ENCODE peak calls at places on chromosomes 1 and 21, in nine cellular contexts. M is foreskin fibroblast; O is uterus; E is thoracic aorta; S is CD4-positive, alpha-beta memory T cell; H is fibroblast of the aortic adventitia; V is sigmoid colon; R is GM06990; I is transverse colon. W is an unnamed sample.

GRCh38 chr21:35420658-35421057 is 371.6 kb upstream of the RUNX1 start:
- DNase-seq in V (no peak), E (no peak), R (no peak), H (no peak), O (no peak), I (no peak), S (no peak), M (no peak), W (no peak)

GRCh38 chr1:22031214-22031962 is 21.1 kb upstream of the CDC42 start:
- DNase-seq in V (peak), O (no peak), R (no peak), S (no peak), E (no peak), M (no peak), H (no peak), I (peak), W (no peak)

GRCh38 chr1:58779837-58780585 is 3.8 kb downstream of the JUN start:
- DNase-seq in I (peak), E (no peak), O (peak), V (peak), S (peak), H (peak), M (peak), R (no peak), W (no peak)

GRCh38 chr1:208243522-208243850 is 698 bp downstream of the PLXNA2 start:
- DNase-seq in E (no peak), S (peak), R (peak), O (no peak), I (no peak), H (no peak), M (no peak), V (no peak), W (no peak)

GRCh38 chr1:68497358-68497698 is 446 bp upstream of the DEPDC1 start:
- DNase-seq in I (no peak), E (no peak), O (no peak), H (no peak), M (no peak), R (no peak), V (no peak), S (no peak), W (no peak)

GRCh38 chr1:175314300-175314699 is 121.7 kb upstream of the KIAA0040 start:
- DNase-seq in S (no peak), H (no peak), O (no peak), M (no peak), R (no peak), V (no peak), E (no peak), I (no peak), W (no peak)

GRCh38 chr1:24551290-24551859 is 4.5 kb upstream of the NCMAP start:
- DNase-seq in E (no peak), S (no peak), H (no peak), I (peak), M (no peak), O (no peak), V (no peak), R (no peak), W (no peak)

GRCh38 chr1:30876451-30877204 is 31.9 kb downstream of the SDC3 start:
- DNase-seq in I (no peak), M (no peak), O (no peak), R (no peak), V (no peak), H (no peak), S (no peak), E (no peak), W (no peak)

GRCh38 chr1:11272544-11272841 is 505 bp upstream of the UBIAD1 start:
- DNase-seq in V (no peak), I (no peak), H (no peak), O (no peak), S (no peak), R (no peak), E (no peak), M (no peak), W (no peak)

GRCh38 chr1:41444246-41444645 is 40.2 kb downstream of the EDN2 start:
- DNase-seq in H (no peak), E (no peak), M (no peak), O (no peak), V (no peak), I (no peak), R (no peak), S (no peak), W (no peak)

GRCh38 chr1:24865587-24865986 is 64.5 kb downstream of the RUNX3 start:
- DNase-seq in H (no peak), V (no peak), M (no peak), E (no peak), O (no peak), S (no peak), I (no peak), R (no peak), W (no peak)

GRCh38 chr21:36288651-36289243 is 31.2 kb upstream of the MORC3 start:
- DNase-seq in E (no peak), O (no peak), R (no peak), M (no peak), I (no peak), S (peak), H (no peak), V (no peak), W (no peak)

GRCh38 chr1:101247404-101248287 is 10.8 kb downstream of the S1PR1 start:
- DNase-seq in I (no peak), R (peak), M (no peak), V (no peak), S (no peak), E (no peak), H (no peak), O (no peak), W (no peak)

GRCh38 chr1:30191154-30191702 is 532.2 kb downstream of the MATN1 start:
- DNase-seq in R (no peak), O (peak), I (peak), S (peak), E (no peak), V (no peak), M (peak), H (peak), W (no peak)

GRCh38 chr1:3187415-3188149 is 118.6 kb downstream of the PRDM16 start:
- DNase-seq in M (no peak), H (no peak), O (no peak), R (no peak), S (no peak), V (no peak), E (no peak), I (no peak), W (no peak)

GRCh38 chr1:3186526-3186921 is 117.5 kb downstream of the PRDM16 start:
- DNase-seq in S (no peak), M (peak), O (peak), H (peak), V (peak), I (peak), E (peak), R (no peak), W (peak)

GRCh38 chr1:3185896-3186525 is 117.0 kb downstream of the PRDM16 start:
- DNase-seq in V (no peak), E (no peak), R (no peak), O (no peak), M (no peak), I (no peak), H (no peak), S (no peak), W (no peak)

GRCh38 chr1:3190256-3191041 is 121.4 kb downstream of the PRDM16 start:
- DNase-seq in O (no peak), I (no peak), M (no peak), H (no peak), E (no peak), R (no peak), V (no peak), S (no peak), W (no peak)

GRCh38 chr1:3188150-3188971 is 119.4 kb downstream of the PRDM16 start:
- DNase-seq in I (no peak), V (no peak), H (no peak), E (no peak), O (no peak), R (no peak), S (no peak), M (no peak), W (no peak)
- H3K4me3 ChIP-seq in I (no peak), V (no peak), H (no peak), E (peak), O (no peak), R (no peak), S (no peak), M (no peak), W (peak)

GRCh38 chr1:151502859-151503509 is 8.2 kb upstream of the CGN start:
- DNase-seq in E (no peak), S (no peak), O (no peak), M (no peak), H (no peak), V (no peak), R (no peak), I (no peak), W (no peak)
- H3K4me3 ChIP-seq in E (no peak), S (no peak), O (no peak), M (no peak), H (no peak), V (no peak), R (no peak), I (no peak), W (no peak)

DNA sequence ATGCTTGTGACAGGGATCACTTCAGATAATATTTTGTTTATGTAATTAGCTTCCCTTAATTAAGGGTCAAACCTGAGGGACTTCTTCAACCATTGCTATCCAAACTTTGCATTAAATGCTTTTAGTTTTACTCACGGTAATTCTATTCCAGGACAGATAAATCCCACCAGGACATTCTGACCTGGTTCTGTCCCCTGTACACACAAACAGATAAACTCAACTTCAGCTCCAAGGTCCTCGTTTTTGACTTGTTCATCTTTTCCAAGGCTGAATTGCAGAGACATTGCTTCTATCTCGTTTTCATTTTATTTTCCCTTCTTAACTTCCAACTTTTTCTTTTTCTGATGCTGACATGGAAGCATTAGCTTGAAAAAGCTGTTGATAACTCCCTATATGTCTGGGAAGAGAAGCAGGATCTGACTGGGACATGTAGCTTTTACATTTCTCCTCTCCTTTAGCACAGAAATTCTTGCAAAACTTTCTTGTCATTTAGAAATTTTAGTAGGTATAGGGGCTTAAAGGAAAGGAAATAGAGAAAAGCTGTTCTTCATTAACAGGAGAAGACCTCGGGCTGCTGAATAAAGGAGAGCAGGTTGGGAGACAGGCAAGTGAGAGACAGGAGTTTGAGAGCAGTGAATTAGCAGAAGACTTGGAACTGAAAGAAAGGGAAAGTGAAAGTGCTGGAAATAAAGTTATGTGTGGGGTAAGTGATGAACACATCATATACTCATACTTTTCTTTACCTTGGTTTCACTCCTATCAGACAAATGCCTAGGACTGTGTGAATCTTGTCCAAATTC is 231.7 kb upstream of the B3GALT2 start:
- DNase-seq in O (no peak), R (no peak), I (no peak), H (peak), S (peak), M (peak), V (no peak), E (no peak), W (no peak)
- H3K4me3 ChIP-seq in O (peak), R (no peak), I (peak), H (peak), S (peak), M (peak), V (peak), E (peak), W (peak)

GRCh38 chr1:26409191-26409751 is 1.3 kb upstream of the LIN28A start:
- DNase-seq in I (no peak), S (no peak), E (no peak), M (no peak), V (no peak), R (no peak), O (no peak), H (no peak), W (no peak)
- H3K4me3 ChIP-seq in I (no peak), S (no peak), E (no peak), M (no peak), V (no peak), R (no peak), O (no peak), H (no peak), W (no peak)

GRCh38 chr1:169779970-169780369 is 14.7 kb downstream of the METTL18 start:
- DNase-seq in I (no peak), H (peak), E (no peak), O (no peak), V (no peak), S (no peak), R (no peak), M (peak), W (no peak)
- H3K4me3 ChIP-seq in I (no peak), H (no peak), E (no peak), O (no peak), V (no peak), S (no peak), R (no peak), M (no peak), W (no peak)

GRCh38 chr1:183027791-183028190 is 4.6 kb downstream of the LAMC1 start:
- DNase-seq in E (no peak), O (no peak), S (no peak), H (peak), R (no peak), V (no peak), M (no peak), I (no peak), W (no peak)

GRCh38 chr1:183027031-183027430 is 3.8 kb downstream of the LAMC1 start:
- DNase-seq in E (no peak), O (no peak), H (peak), S (no peak), V (no peak), I (no peak), R (no peak), M (no peak), W (no peak)

GRCh38 chr1:183024352-183025337 is 1.4 kb downstream of the LAMC1 start:
- DNase-seq in O (no peak), H (peak), M (no peak), R (no peak), I (no peak), S (no peak), V (no peak), E (no peak), W (no peak)

GRCh38 chr1:183023601-183024351 is 556 bp downstream of the LAMC1 start:
- DNase-seq in V (peak), I (peak), R (peak), M (no peak), H (peak), O (peak), E (no peak), S (no peak), W (peak)

DNA sequence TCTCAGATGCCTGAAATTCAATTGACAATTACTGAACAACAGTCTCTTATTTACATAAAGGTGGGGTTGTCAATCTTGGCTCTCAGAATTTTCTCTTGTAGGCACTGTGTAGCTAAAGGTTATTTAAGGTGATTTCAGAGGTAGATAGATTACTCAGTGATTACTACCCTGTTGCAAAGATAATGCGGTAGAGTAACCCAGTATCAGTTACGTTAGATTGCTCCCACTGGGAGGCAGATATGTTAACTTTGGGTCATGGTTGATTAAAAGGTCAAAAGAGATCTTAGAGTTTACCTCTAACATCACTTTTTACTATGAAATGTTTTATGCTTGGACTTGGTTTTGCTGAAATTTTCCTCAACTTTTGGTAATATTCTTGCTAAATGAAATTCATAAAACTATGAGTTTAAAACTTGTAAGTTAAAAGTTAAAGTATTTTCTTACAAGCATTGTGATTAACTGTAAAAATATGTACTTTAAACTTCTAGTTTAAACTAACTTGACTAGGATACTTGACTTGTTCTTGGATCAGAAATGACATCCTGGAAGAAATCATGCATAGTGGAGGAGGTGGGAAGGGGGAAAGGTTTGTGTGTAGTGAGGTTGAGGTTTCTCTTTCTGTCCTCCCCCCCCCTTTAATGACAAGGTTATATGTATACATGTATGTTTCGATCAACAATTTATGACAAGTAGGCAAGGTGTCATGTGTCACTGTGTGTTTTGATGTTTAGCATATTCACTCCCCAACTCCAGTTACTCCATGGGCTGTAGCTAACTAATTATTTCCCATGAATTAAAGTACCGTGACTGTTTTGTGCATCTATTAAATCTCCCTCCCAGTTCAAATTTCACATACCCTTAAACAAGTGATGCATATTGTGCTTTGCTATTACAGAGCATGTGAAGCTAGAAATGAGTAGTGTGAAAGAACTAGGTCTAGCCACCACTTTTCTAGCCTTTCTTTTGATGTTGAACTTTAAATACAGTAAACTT is 2.9 kb downstream of the LAMC1 start:
- DNase-seq in I (no peak), S (no peak), O (no peak), E (no peak), V (no peak), R (peak), H (peak), M (no peak), W (no peak)
- H3K4me3 ChIP-seq in I (peak), S (no peak), O (peak), E (peak), V (peak), R (peak), H (peak), M (peak), W (peak)

GRCh38 chr1:226735576-226735975 is 3.5 kb downstream of the ITPKB start:
- DNase-seq in S (peak), O (no peak), I (no peak), E (no peak), R (no peak), V (peak), M (no peak), H (no peak), W (no peak)

GRCh38 chr1:226736001-226736907 is 2.8 kb downstream of the ITPKB start:
- DNase-seq in M (no peak), O (peak), V (peak), H (no peak), R (no peak), I (peak), S (peak), E (no peak), W (no peak)

GRCh38 chr1:226733876-226734414 is 5.1 kb downstream of the ITPKB start:
- DNase-seq in I (no peak), M (no peak), O (no peak), E (no peak), H (peak), R (no peak), V (no peak), S (no peak), W (no peak)

GRCh38 chr1:226733309-226733708 is 5.8 kb downstream of the ITPKB start:
- DNase-seq in E (no peak), V (no peak), H (no peak), I (no peak), O (no peak), S (peak), R (no peak), M (no peak), W (no peak)

GRCh38 chr1:226734611-226735153 is 4.4 kb downstream of the ITPKB start:
- DNase-seq in I (no peak), H (no peak), S (no peak), E (no peak), R (no peak), V (no peak), O (no peak), M (no peak), W (no peak)
- H3K4me3 ChIP-seq in I (no peak), H (no peak), S (peak), E (peak), R (peak), V (peak), O (peak), M (peak), W (peak)

GRCh38 chr21:26961704-26962103 is 5.2 kb downstream of the ADAMTS5 start:
- DNase-seq in M (no peak), I (no peak), E (no peak), S (no peak), O (no peak), R (no peak), H (no peak), V (no peak), W (no peak)

GRCh38 chr21:26965091-26965566 is 1.8 kb downstream of the ADAMTS5 start:
- DNase-seq in H (no peak), V (no peak), S (no peak), I (no peak), O (no peak), E (no peak), M (no peak), R (no peak), W (peak)

GRCh38 chr21:26964379-26964778 is 2.5 kb downstream of the ADAMTS5 start:
- DNase-seq in S (no peak), M (peak), R (no peak), H (peak), I (peak), V (peak), O (peak), E (no peak), W (peak)

GRCh38 chr21:26965567-26966359 is 1.1 kb downstream of the ADAMTS5 start:
- DNase-seq in I (peak), M (no peak), V (peak), H (peak), S (no peak), O (peak), E (no peak), R (no peak), W (no peak)

DNA sequence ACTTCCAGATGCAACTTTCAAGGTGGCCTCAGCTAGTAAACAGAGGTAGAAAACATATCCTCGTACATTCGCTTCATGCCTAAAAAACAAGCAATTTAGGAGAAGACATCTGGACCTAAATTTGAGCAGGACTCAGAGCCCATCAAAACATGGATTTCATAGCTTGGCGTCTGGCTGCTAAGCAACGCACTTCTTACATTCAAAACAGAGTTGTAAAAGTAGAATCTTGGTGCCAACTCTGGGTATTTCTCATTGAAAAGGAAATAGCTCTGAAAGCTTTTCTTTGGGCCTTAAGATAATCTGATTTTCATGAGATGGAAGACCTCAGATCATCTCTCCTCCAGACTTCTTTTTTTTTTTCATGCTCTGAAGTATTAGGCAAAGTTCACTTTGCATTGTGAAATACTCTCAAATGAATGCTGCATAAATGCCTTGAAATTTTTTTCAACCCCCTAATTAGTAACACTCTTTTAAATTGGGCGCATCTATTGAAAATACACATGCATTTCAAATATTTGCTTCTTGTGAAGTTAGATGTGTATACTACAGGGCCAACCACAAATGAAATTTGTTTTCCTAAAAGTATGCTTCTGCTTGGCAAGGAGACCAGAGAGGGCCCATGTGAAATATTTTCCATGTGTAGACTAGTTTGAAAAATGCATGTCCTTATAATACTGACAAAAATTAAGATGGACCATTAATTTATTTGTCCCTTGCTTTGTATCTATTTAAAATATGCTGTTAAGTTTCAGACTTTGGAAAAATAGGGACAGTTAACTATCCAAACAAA is 4.2 kb downstream of the ADAMTS5 start:
- DNase-seq in M (no peak), E (no peak), O (no peak), S (no peak), H (peak), V (no peak), R (no peak), I (no peak), W (no peak)
- H3K4me3 ChIP-seq in M (peak), E (no peak), O (peak), S (no peak), H (peak), V (peak), R (no peak), I (no peak), W (peak)